ENCODE peak calls at places on chromosome 9, in ten cellular contexts. L is lower leg skin; S is stimulated activated CD8-positive, alpha-beta memory T cell treated with anti-CD3 and anti-CD28 coated beads, Interleukin-2, amount 100 ng/mL, for 48 hours; R is RPMI7951; A is nephron progenitor cell; T is SHP77 treated with DMSO at 0.1 percent for 48 hours; C is myocyte; Q is AML-193; N is heart right ventricle; I is stromal cell of bone marrow. J is an unnamed sample.

GRCh38 chr9:33381231-33381791 is 21.1 kb downstream of the AQP7 start:
- DNase-seq in L (no peak), S (no peak), R (no peak), A (peak), T (no peak), C (peak), Q (no peak), N (no peak), I (no peak), J (no peak)

GRCh38 chr9:112338561-112338960 is 5.1 kb upstream of the PTBP3 start:
- DNase-seq in L (no peak), S (no peak), R (peak), A (no peak), T (no peak), C (peak), Q (no peak), N (no peak), I (peak), J (peak)

GRCh38 chr9:130765135-130766030 is 69.7 kb upstream of the ABL1 start:
- DNase-seq in L (peak), S (no peak), R (no peak), A (no peak), T (no peak), C (no peak), Q (no peak), N (no peak), I (no peak), J (peak)

GRCh38 chr9:135980926-135981630 is 19.9 kb upstream of the UBAC1 start:
- DNase-seq in L (no peak), S (no peak), R (no peak), A (no peak), T (no peak), C (no peak), Q (no peak), N (peak), I (no peak), J (no peak)

GRCh38 chr9:105158898-105159297 is 85.6 kb upstream of the SLC44A1 start:
- DNase-seq in L (no peak), S (no peak), R (no peak), A (no peak), T (no peak), C (no peak), Q (no peak), N (no peak), I (no peak), J (no peak)

GRCh38 chr9:98602839-98603238 is 105.9 kb downstream of the GABBR2 start:
- DNase-seq in L (peak), S (no peak), R (no peak), A (no peak), T (no peak), C (no peak), Q (no peak), N (no peak), I (no peak), J (no peak)

GRCh38 chr9:13688990-13689600 is 409.6 kb upstream of the MPDZ start:
- DNase-seq in L (no peak), S (no peak), R (no peak), A (no peak), T (no peak), C (no peak), Q (no peak), N (no peak), I (no peak), J (peak)

GRCh38 chr9:93303258-93303771 is 119.4 kb downstream of the WNK2 start:
- DNase-seq in L (peak), S (no peak), R (no peak), A (no peak), T (no peak), C (no peak), Q (no peak), N (no peak), I (no peak), J (no peak)

GRCh38 chr9:133003671-133004090 is 25.2 kb downstream of the GFI1B start:
- DNase-seq in L (no peak), S (no peak), R (no peak), A (no peak), T (no peak), C (no peak), Q (no peak), N (no peak), I (no peak), J (no peak)